ENCODE peak calls at places on chromosome 9, in five cellular contexts. Z, V, Q, A and K are unnamed samples.

GRCh38 chr9:73573235-73573634 is 421.6 kb downstream of the ANXA1 start:
- DNase-seq in Z (no peak), V (no peak), Q (no peak), A (no peak), K (no peak)

GRCh38 chr9:98794802-98795201 is 1.6 kb downstream of the ANKS6 start:
- DNase-seq in Z (no peak), V (no peak), Q (no peak), A (no peak), K (no peak)

GRCh38 chr9:123282343-123283047 is 14.1 kb upstream of the STRBP start:
- DNase-seq in Z (no peak), V (no peak), Q (peak), A (no peak), K (no peak)

GRCh38 chr9:131319486-131319885 is 30.0 kb downstream of the PLPP7 start:
- DNase-seq in Z (no peak), V (no peak), Q (no peak), A (no peak), K (no peak)

GRCh38 chr9:82091100-82091499 is 102.5 kb downstream of the SPATA31D1 start:
- DNase-seq in Z (no peak), V (no peak), Q (no peak), A (no peak), K (no peak)

GRCh38 chr9:103674271-103674670 is 419.8 kb upstream of the SMC2 start:
- DNase-seq in Z (no peak), V (no peak), Q (no peak), A (no peak), K (no peak)

GRCh38 chr9:734831-735511 is 106.5 kb upstream of the DMRT1 start:
- DNase-seq in Z (peak), V (no peak), Q (peak), A (no peak), K (no peak)

GRCh38 chr9:37936965-37937364 is 33.0 kb upstream of the SLC25A51 start:
- DNase-seq in Z (peak), V (no peak), Q (no peak), A (no peak), K (no peak)

GRCh38 chr9:36867672-36868471 is 166.2 kb downstream of the PAX5 start:
- DNase-seq in Z (no peak), V (no peak), Q (no peak), A (no peak), K (no peak)

GRCh38 chr9:88388886-88389617 is 808 bp downstream of the SPIN1 start:
- DNase-seq in Z (peak), V (peak), Q (peak), A (peak), K (peak)

GRCh38 chr9:126144617-126145456 is 181.8 kb upstream of the MVB12B start:
- DNase-seq in Z (no peak), V (no peak), Q (no peak), A (no peak), K (no peak)

GRCh38 chr9:6781476-6781875 is 23.7 kb downstream of the KDM4C start:
- DNase-seq in Z (no peak), V (no peak), Q (no peak), A (no peak), K (no peak)

GRCh38 chr9:91027005-91027404 is 225.4 kb downstream of the SYK start:
- DNase-seq in Z (no peak), V (no peak), Q (no peak), A (no peak), K (no peak)

GRCh38 chr9:81771606-81772005 is 82.3 kb upstream of the TLE1 start:
- DNase-seq in Z (peak), V (no peak), Q (no peak), A (no peak), K (no peak)

GRCh38 chr9:132167192-132167591 is 5.3 kb downstream of the NTNG2 start:
- DNase-seq in Z (no peak), V (no peak), Q (no peak), A (no peak), K (no peak)

GRCh38 chr9:72952914-72953313 is at the start of gene ALDH1A1:
- DNase-seq in Z (no peak), V (no peak), Q (no peak), A (no peak), K (no peak)

GRCh38 chr9:131732636-131733340 is 7.1 kb downstream of the RAPGEF1 start:
- DNase-seq in Z (no peak), V (no peak), Q (no peak), A (peak), K (peak)

GRCh38 chr9:124479947-124480620 is 27.1 kb downstream of the NR5A1 start:
- DNase-seq in Z (no peak), V (no peak), Q (no peak), A (no peak), K (no peak)

GRCh38 chr9:96651626-96652025 is 3.5 kb downstream of the PRXL2C start:
- DNase-seq in Z (peak), V (peak), Q (no peak), A (no peak), K (no peak)

GRCh38 chr9:111674319-111674718 is 12.9 kb downstream of the GNG10 start:
- DNase-seq in Z (peak), V (no peak), Q (no peak), A (no peak), K (no peak)

GRCh38 chr9:121725008-121725795 is 73.8 kb downstream of the DAB2IP start:
- DNase-seq in Z (peak), V (no peak), Q (peak), A (no peak), K (no peak)

GRCh38 chr9:95726756-95727155 is 148.7 kb upstream of the ERCC6L2 start:
- DNase-seq in Z (peak), V (peak), Q (no peak), A (no peak), K (peak)

GRCh38 chr9:135512904-135513303 is 8.3 kb upstream of the LCN1 start:
- DNase-seq in Z (no peak), V (no peak), Q (no peak), A (no peak), K (no peak)

GRCh38 chr9:104899759-104900247 is 28.2 kb downstream of the ABCA1 start:
- DNase-seq in Z (no peak), V (no peak), Q (no peak), A (no peak), K (no peak)

GRCh38 chr9:92151691-92152393 is 36.6 kb upstream of the SPTLC1 start:
- DNase-seq in Z (peak), V (no peak), Q (peak), A (no peak), K (no peak)

GRCh38 chr9:38331141-38331540 is 61.4 kb upstream of the ALDH1B1 start:
- DNase-seq in Z (no peak), V (no peak), Q (no peak), A (no peak), K (no peak)

GRCh38 chr9:70340572-70340971 is 73.9 kb downstream of the KLF9 start:
- DNase-seq in Z (peak), V (no peak), Q (no peak), A (no peak), K (peak)

GRCh38 chr9:132012704-132013345 is 66.8 kb downstream of the MED27 start:
- DNase-seq in Z (no peak), V (no peak), Q (no peak), A (no peak), K (no peak)

GRCh38 chr9:1460143-1460769 is 410.1 kb downstream of the DMRT2 start:
- DNase-seq in Z (no peak), V (peak), Q (no peak), A (no peak), K (peak)

GRCh38 chr9:110337727-110338522 is at the start of gene TXNDC8:
- DNase-seq in Z (peak), V (no peak), Q (no peak), A (no peak), K (no peak)

GRCh38 chr9:133235549-133236222 is 26.6 kb upstream of the OBP2B start:
- DNase-seq in Z (no peak), V (no peak), Q (no peak), A (no peak), K (no peak)

GRCh38 chr9:99056876-99057664 is 47.8 kb upstream of the TGFBR1 start:
- DNase-seq in Z (peak), V (no peak), Q (no peak), A (peak), K (no peak)